ENCODE peak calls at places on chromosome 16, in ten cellular contexts. R is GDM1; Y is mesenteric fat pad; G is stimulated activated CD8-positive, alpha-beta memory T cell treated with anti-CD3 and anti-CD28 coated beads, Interleukin-15, amount 100 ng/mL, for 48 hours; D is NCI-H446 treated with DMSO at 0.1 percent for 48 hours; L is GM12864; F is progenitor cell of endocrine pancreas; Q is LNCaP clone FGC; C is non-pigmented ciliary epithelial cell; B is M059J. U is an unnamed sample.

GRCh38 chr16:986925-987581 is 5.5 kb downstream of the SOX8 start:
- DNase-seq in R (no peak), Y (no peak), G (no peak), D (no peak), L (no peak), F (no peak), Q (no peak), C (no peak), B (no peak), U (no peak)

GRCh38 chr16:4884972-4885874 is 37.9 kb downstream of the UBN1 start:
- DNase-seq in R (no peak), Y (no peak), G (no peak), D (no peak), L (no peak), F (no peak), Q (no peak), C (no peak), B (no peak), U (no peak)

GRCh38 chr16:75252049-75252864 is 833 bp upstream of the BCAR1 start:
- DNase-seq in R (no peak), Y (no peak), G (no peak), D (no peak), L (no peak), F (no peak), Q (no peak), C (no peak), B (no peak), U (no peak)

GRCh38 chr16:50861926-50862325 is 120.0 kb downstream of the CYLD start:
- DNase-seq in R (no peak), Y (no peak), G (no peak), D (no peak), L (no peak), F (no peak), Q (no peak), C (peak), B (peak), U (no peak)

GRCh38 chr16:588639-588888 is 1.3 kb upstream of the RAB40C start:
- DNase-seq in R (peak), Y (no peak), G (no peak), D (no peak), L (peak), F (peak), Q (no peak), C (peak), B (peak), U (peak)

GRCh38 chr16:50266337-50267091 is at the start of gene ADCY7:
- DNase-seq in R (peak), Y (peak), G (peak), D (no peak), L (no peak), F (no peak), Q (peak), C (peak), B (peak), U (peak)

GRCh38 chr16:3292604-3293003 is 9.3 kb downstream of the ZNF263 start:
- DNase-seq in R (no peak), Y (no peak), G (no peak), D (no peak), L (no peak), F (no peak), Q (no peak), C (no peak), B (peak), U (no peak)

GRCh38 chr16:27505297-27506236 is 44.1 kb downstream of the GTF3C1 start:
- DNase-seq in R (no peak), Y (no peak), G (no peak), D (no peak), L (no peak), F (no peak), Q (no peak), C (no peak), B (peak), U (no peak)

GRCh38 chr16:77387810-77388209 is 47.0 kb downstream of the ADAMTS18 start:
- DNase-seq in R (no peak), Y (no peak), G (no peak), D (no peak), L (no peak), F (no peak), Q (peak), C (no peak), B (no peak), U (no peak)

GRCh38 chr16:30137897-30138296 is 14.9 kb upstream of the MAPK3 start:
- DNase-seq in R (no peak), Y (no peak), G (no peak), D (no peak), L (no peak), F (no peak), Q (no peak), C (no peak), B (no peak), U (no peak)

GRCh38 chr16:48608452-48608851 is 1.5 kb downstream of the N4BP1 start:
- DNase-seq in R (no peak), Y (no peak), G (no peak), D (no peak), L (peak), F (no peak), Q (no peak), C (no peak), B (peak), U (no peak)

GRCh38 chr16:57993452-57993851 is 7.0 kb downstream of the ZNF319 start:
- DNase-seq in R (no peak), Y (no peak), G (no peak), D (no peak), L (no peak), F (no peak), Q (no peak), C (no peak), B (peak), U (no peak)

GRCh38 chr16:54526916-54527315 is 240.3 kb upstream of the IRX3 start:
- DNase-seq in R (no peak), Y (no peak), G (no peak), D (no peak), L (no peak), F (no peak), Q (no peak), C (no peak), B (peak), U (no peak)

GRCh38 chr16:79752421-79752820 is 151.9 kb upstream of the MAF start:
- DNase-seq in R (no peak), Y (no peak), G (no peak), D (no peak), L (no peak), F (no peak), Q (no peak), C (no peak), B (no peak), U (no peak)

GRCh38 chr16:69865701-69866100 is 85.4 kb upstream of the CLEC18A start:
- DNase-seq in R (no peak), Y (no peak), G (no peak), D (no peak), L (no peak), F (no peak), Q (no peak), C (peak), B (peak), U (no peak)

GRCh38 chr16:66913081-66913480 is 5.6 kb downstream of the CDH16 start:
- DNase-seq in R (no peak), Y (no peak), G (no peak), D (no peak), L (no peak), F (peak), Q (no peak), C (no peak), B (no peak), U (no peak)

GRCh38 chr16:88566158-88566557 is 4.0 kb upstream of the ZC3H18 start:
- DNase-seq in R (no peak), Y (no peak), G (peak), D (no peak), L (no peak), F (no peak), Q (no peak), C (peak), B (peak), U (no peak)

GRCh38 chr16:87744750-87745514 is 20.9 kb downstream of the KLHDC4 start:
- DNase-seq in R (no peak), Y (no peak), G (no peak), D (no peak), L (no peak), F (no peak), Q (no peak), C (no peak), B (no peak), U (no peak)